ENCODE peak calls at places on chromosomes 13 and 19, in ten cellular contexts. W is memory B cell; A is Peyer's patch; O is NCI-H1105; I is heart left ventricle; R is mesothelial cell of epicardium; S is mucosa of gallbladder; N is PC-9; G is stimulated activated CD4-positive, alpha-beta T cell treated with anti-CD3 and anti-CD28 coated beads, Interleukin-15, amount 100 ng/mL, for 24 hours; B is uterus. P is an unnamed sample.
A peak's percentile ranks its signal among the peaks of the same experiment; 100 is the strongest.

GRCh38 chr13:62997038-62997619 is 1581.5 kb upstream of the PCDH20 start:
- DNase-seq in R (no peak), S (no peak), G (no peak), B (no peak), I (no peak), N (no peak), W (no peak), A (no peak), O (no peak), P (no peak)

GRCh38 chr13:111474136-111475002 is 153.9 kb downstream of the TEX29 start:
- DNase-seq in B (no peak), I (no peak), S (no peak), R (peak; percentile 36), W (no peak), N (peak; percentile 53), G (no peak), A (no peak), O (peak; percentile 63), P (no peak)

GRCh38 chr19:51535535-51535934 is 4.1 kb upstream of the SIGLEC6 start:
- DNase-seq in A (no peak), R (no peak), G (no peak), S (no peak), B (no peak), W (no peak), I (no peak), N (no peak), O (no peak), P (no peak)

GRCh38 chr13:109152941-109153340 is 523.5 kb downstream of the MYO16 start:
- DNase-seq in B (no peak), W (no peak), G (no peak), A (no peak), O (no peak), R (no peak), N (no peak), S (no peak), I (no peak), P (no peak)

GRCh38 chr19:39014037-39014436 is 18.3 kb downstream of the FBXO27 start:
- DNase-seq in G (no peak), S (no peak), B (no peak), I (no peak), R (no peak), A (no peak), N (no peak), O (no peak), W (no peak), P (no peak)

GRCh38 chr19:6333439-6333838 is at the start of gene ACER1:
- DNase-seq in N (peak; percentile 36), R (no peak), A (no peak), G (no peak), S (no peak), O (no peak), B (no peak), I (no peak), W (no peak), P (no peak)

GRCh38 chr13:32731576-32731975 is 145.3 kb downstream of the PDS5B start:
- DNase-seq in S (no peak), R (no peak), O (no peak), G (peak; percentile 28), A (no peak), N (no peak), I (no peak), B (no peak), W (no peak), P (no peak)

GRCh38 chr13:98050041-98050466 is 92.8 kb upstream of the FARP1 start:
- DNase-seq in S (no peak), B (no peak), N (no peak), G (no peak), O (no peak), A (no peak), I (no peak), R (no peak), W (no peak), P (no peak)

GRCh38 chr13:84917252-84917878 is 881.9 kb downstream of the SLITRK6 start:
- DNase-seq in S (no peak), A (no peak), R (no peak), I (no peak), G (no peak), B (no peak), N (peak; percentile 38), W (no peak), O (peak; percentile 7), P (no peak)

GRCh38 chr13:24148414-24149305 is 11.9 kb upstream of the SPATA13 start:
- DNase-seq in O (no peak), N (peak; percentile 99), B (no peak), W (no peak), S (peak; percentile 69), I (no peak), R (no peak), A (peak; percentile 83), G (no peak), P (no peak)

GRCh38 chr19:27762933-27763332 is 1450.0 kb downstream of the UQCRFS1 start:
- DNase-seq in S (no peak), O (no peak), N (no peak), A (no peak), B (no peak), R (no peak), W (no peak), G (no peak), I (no peak), P (peak; percentile 18)

GRCh38 chr13:35157143-35157755 is 215.2 kb downstream of the NBEA start:
- DNase-seq in A (peak; percentile 49), I (no peak), N (no peak), G (peak; percentile 23), R (peak; percentile 41), S (peak; percentile 35), W (peak; percentile 25), O (peak; percentile 29), B (no peak), P (no peak)

GRCh38 chr19:2659856-2660432 is 42.5 kb downstream of the GNG7 start:
- DNase-seq in O (no peak), R (no peak), G (no peak), A (no peak), S (no peak), B (no peak), N (no peak), I (no peak), W (no peak), P (no peak)

GRCh38 chr13:97003071-97003470 is 8.8 kb upstream of the OXGR1 start:
- DNase-seq in W (no peak), N (no peak), O (no peak), R (no peak), S (no peak), A (no peak), G (no peak), I (no peak), B (no peak), P (no peak)

GRCh38 chr19:2015611-2015950 is at the start of gene BTBD2:
- DNase-seq in B (peak; percentile 60), O (peak; percentile 57), R (no peak), G (peak; percentile 70), A (peak; percentile 66), N (no peak), I (peak; percentile 59), S (peak; percentile 47), W (no peak), P (no peak)

GRCh38 chr19:1728816-1729567 is 24.3 kb upstream of the ONECUT3 start:
- DNase-seq in S (no peak), W (no peak), A (no peak), G (no peak), N (no peak), R (no peak), I (no peak), O (no peak), B (no peak), P (no peak)

GRCh38 chr19:33235269-33235995 is 9.8 kb upstream of the SLC7A10 start:
- DNase-seq in I (peak; percentile 68), W (peak; percentile 76), S (peak; percentile 84), O (peak; percentile 53), R (peak; percentile 85), A (peak; percentile 95), N (peak; percentile 61), G (peak; percentile 87), B (peak; percentile 59), P (no peak)

GRCh38 chr13:30927595-30927994 is 4.9 kb upstream of the TEX26 start:
- DNase-seq in N (no peak), A (no peak), O (no peak), W (no peak), S (no peak), R (no peak), I (no peak), B (no peak), G (peak; percentile 26), P (no peak)

GRCh38 chr19:49056101-49056901 is 1.2 kb downstream of the CGB7 start:
- DNase-seq in A (peak; percentile 72), W (peak; percentile 46), R (peak; percentile 72), G (peak; percentile 66), S (peak; percentile 29), I (peak; percentile 61), N (peak; percentile 54), B (peak; percentile 56), O (no peak), P (no peak)

GRCh38 chr19:39355253-39355652 is 13.0 kb downstream of the SAMD4B start:
- DNase-seq in O (no peak), I (no peak), R (no peak), S (no peak), N (no peak), B (no peak), G (no peak), A (no peak), W (no peak), P (no peak)

GRCh38 chr13:23796546-23796945 is 92.7 kb downstream of the MIPEP start:
- DNase-seq in N (no peak), S (no peak), R (no peak), G (no peak), O (no peak), B (no peak), I (no peak), A (no peak), W (no peak), P (no peak)

P was measured in mesenteric fat pad.